ENCODE peak calls at places on chromosomes 11 and 22, in four cellular contexts. One of them, this sample, is unnamed. For H3K9me3, the result is how much of the 10 kb centered on the place peaks cover.

GRCh38 chr22:29855611-29856181 is 17.6 kb upstream of the ASCC2 start:
- DNase-seq in cardiac muscle cell: no peak
- DNase-seq in Karpas-422: no peak
- DNase-seq in right atrium auricular region: peak
- DNase-seq in this sample: no peak

GRCh38 chr11:3197878-3198528 is 20.6 kb downstream of the MRGPRG start:
- DNase-seq in cardiac muscle cell: no peak
- DNase-seq in Karpas-422: no peak
- DNase-seq in right atrium auricular region: no peak
- DNase-seq in this sample: no peak

GRCh38 chr11:3807856-3808845 is at the start of gene PGAP2:
- DNase-seq in cardiac muscle cell: peak
- DNase-seq in Karpas-422: peak
- DNase-seq in right atrium auricular region: peak
- DNase-seq in this sample: peak

GRCh38 chr11:118609380-118610219 is 2.2 kb downstream of the PHLDB1 start:
- DNase-seq in cardiac muscle cell: peak
- DNase-seq in Karpas-422: no peak
- DNase-seq in right atrium auricular region: peak
- DNase-seq in this sample: no peak

GRCh38 chr11:15145635-15146034 is 30.9 kb downstream of the INSC start:
- DNase-seq in cardiac muscle cell: no peak
- DNase-seq in Karpas-422: no peak
- DNase-seq in right atrium auricular region: no peak
- DNase-seq in this sample: peak

GRCh38 chr22:39917776-39918493 is 17.1 kb downstream of the GRAP2 start:
- DNase-seq in cardiac muscle cell: peak
- DNase-seq in Karpas-422: no peak
- DNase-seq in right atrium auricular region: no peak
- DNase-seq in this sample: no peak

GRCh38 chr22:25085930-25086901 is 113.4 kb upstream of the CRYBB3 start:
- DNase-seq in cardiac muscle cell: peak
- DNase-seq in Karpas-422: no peak
- DNase-seq in right atrium auricular region: peak
- DNase-seq in this sample: peak

GRCh38 chr11:2794947-2795346 is 90.6 kb downstream of the CDKN1C start:
- DNase-seq in cardiac muscle cell: no peak
- DNase-seq in Karpas-422: no peak
- DNase-seq in right atrium auricular region: no peak
- DNase-seq in this sample: no peak

GRCh38 chr11:46521947-46522681 is 71.7 kb downstream of the AMBRA1 start:
- DNase-seq in cardiac muscle cell: peak
- DNase-seq in Karpas-422: peak
- DNase-seq in right atrium auricular region: no peak
- DNase-seq in this sample: no peak

GRCh38 chr11:28383471-28383870 is 275.3 kb downstream of the METTL15 start:
- DNase-seq in cardiac muscle cell: no peak
- DNase-seq in Karpas-422: no peak
- DNase-seq in right atrium auricular region: no peak
- DNase-seq in this sample: no peak

GRCh38 chr11:35267504-35267903 is 128.5 kb downstream of the CD44 start:
- DNase-seq in cardiac muscle cell: peak
- DNase-seq in Karpas-422: no peak
- DNase-seq in right atrium auricular region: no peak
- DNase-seq in this sample: no peak

GRCh38 chr11:116990061-116990473 is 108.2 kb downstream of the SIK3 start:
- DNase-seq in cardiac muscle cell: peak
- DNase-seq in Karpas-422: no peak
- DNase-seq in right atrium auricular region: no peak
- DNase-seq in this sample: peak

GRCh38 chr11:104970756-104971155 is 2.4 kb upstream of the CASP4 start:
- DNase-seq in cardiac muscle cell: no peak
- DNase-seq in Karpas-422: no peak
- DNase-seq in right atrium auricular region: no peak
- DNase-seq in this sample: no peak

GRCh38 chr11:76560219-76560618 is 110.3 kb downstream of the LRRC32 start:
- DNase-seq in cardiac muscle cell: no peak
- DNase-seq in Karpas-422: no peak
- DNase-seq in right atrium auricular region: no peak
- DNase-seq in this sample: no peak

GRCh38 chr11:126926376-126926791 is 74.2 kb downstream of the KIRREL3 start:
- DNase-seq in cardiac muscle cell: peak
- DNase-seq in Karpas-422: no peak
- DNase-seq in right atrium auricular region: no peak
- DNase-seq in this sample: no peak

GRCh38 chr11:118635237-118635591 is 27.8 kb downstream of the PHLDB1 start:
- DNase-seq in cardiac muscle cell: no peak
- DNase-seq in Karpas-422: no peak
- DNase-seq in right atrium auricular region: no peak
- DNase-seq in this sample: no peak

GRCh38 chr22:26697151-26697550 is 39.8 kb downstream of the MIAT start:
- DNase-seq in cardiac muscle cell: no peak
- DNase-seq in Karpas-422: peak
- DNase-seq in right atrium auricular region: no peak
- DNase-seq in this sample: no peak

GRCh38 chr11:83157755-83158473 is 983 bp downstream of the PCF11 start:
- DNase-seq in cardiac muscle cell: peak
- DNase-seq in Karpas-422: peak
- DNase-seq in right atrium auricular region: no peak
- DNase-seq in this sample: peak

GRCh38 chr11:30452114-30452513 is 129.2 kb downstream of the ARL14EP start:
- DNase-seq in cardiac muscle cell: no peak
- DNase-seq in Karpas-422: no peak
- DNase-seq in right atrium auricular region: no peak
- DNase-seq in this sample: no peak

GRCh38 chr22:37060801-37061610 is 9.5 kb downstream of the KCTD17 start:
- DNase-seq in cardiac muscle cell: no peak
- DNase-seq in Karpas-422: no peak
- DNase-seq in right atrium auricular region: no peak
- DNase-seq in this sample: no peak

DNA sequence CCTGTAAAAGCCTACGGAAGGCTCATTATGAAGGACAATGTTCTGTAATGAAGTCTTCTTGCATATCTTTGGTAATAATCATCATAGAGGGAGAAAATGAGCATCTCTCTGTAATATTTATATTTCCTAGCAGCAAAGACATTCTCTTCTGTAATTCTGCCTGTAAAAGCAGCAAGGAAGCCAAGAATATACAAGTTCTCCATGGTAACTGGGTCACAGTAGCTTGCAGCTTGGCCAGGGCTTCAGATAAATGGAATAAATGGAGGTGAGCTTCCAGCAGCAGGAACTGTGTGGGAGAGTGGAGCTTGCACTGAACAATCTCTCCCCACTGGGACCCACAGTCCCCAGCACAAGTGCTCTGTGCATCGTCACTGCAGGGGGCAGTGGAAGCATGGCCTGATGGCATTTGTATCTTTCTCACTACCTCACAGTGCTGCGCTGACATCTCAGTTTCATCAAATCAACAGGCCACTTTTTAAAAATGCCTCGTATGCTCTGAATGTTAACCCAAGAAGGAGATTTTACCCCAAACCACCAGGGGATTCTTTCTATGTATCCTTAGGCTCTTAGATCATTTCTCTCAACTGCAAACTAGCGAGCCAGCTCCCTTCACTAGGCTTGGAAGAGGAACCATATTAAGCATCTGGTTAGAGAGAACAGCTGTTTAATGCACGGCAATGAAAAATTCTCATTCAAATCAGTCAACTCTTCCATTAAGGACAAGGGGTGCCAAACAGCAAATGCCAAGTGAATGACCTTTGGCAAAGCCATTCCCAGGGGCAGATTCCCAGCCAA is 1059.7 kb downstream of the OPCML start:
- DNase-seq in cardiac muscle cell: peak
- DNase-seq in Karpas-422: no peak
- DNase-seq in right atrium auricular region: no peak
- DNase-seq in this sample: no peak
- H3K9me3 ChIP-seq in cardiac muscle cell: under half
- H3K9me3 ChIP-seq in Karpas-422: under half
- H3K9me3 ChIP-seq in right atrium auricular region: under half
- H3K9me3 ChIP-seq in this sample: under half

GRCh38 chr22:20204821-20205220 is 54.0 kb upstream of the CCDC188 start:
- DNase-seq in cardiac muscle cell: no peak
- DNase-seq in Karpas-422: no peak
- DNase-seq in right atrium auricular region: no peak
- DNase-seq in this sample: no peak

GRCh38 chr22:20201837-20202392 is 51.1 kb upstream of the CCDC188 start:
- DNase-seq in cardiac muscle cell: no peak
- DNase-seq in Karpas-422: no peak
- DNase-seq in right atrium auricular region: no peak
- DNase-seq in this sample: no peak

GRCh38 chr22:20204281-20204680 is 53.4 kb upstream of the CCDC188 start:
- DNase-seq in cardiac muscle cell: no peak
- DNase-seq in Karpas-422: no peak
- DNase-seq in right atrium auricular region: no peak
- DNase-seq in this sample: no peak

GRCh38 chr22:20205464-20205963 is 54.7 kb upstream of the CCDC188 start:
- DNase-seq in cardiac muscle cell: no peak
- DNase-seq in Karpas-422: no peak
- DNase-seq in right atrium auricular region: no peak
- DNase-seq in this sample: no peak

GRCh38 chr22:20203142-20204099 is 52.6 kb upstream of the CCDC188 start:
- DNase-seq in cardiac muscle cell: no peak
- DNase-seq in Karpas-422: no peak
- DNase-seq in right atrium auricular region: no peak
- DNase-seq in this sample: peak
- H3K27ac ChIP-seq in cardiac muscle cell: peak
- H3K27ac ChIP-seq in Karpas-422: no peak
- H3K27ac ChIP-seq in right atrium auricular region: peak
- H3K27ac ChIP-seq in this sample: peak

GRCh38 chr22:48885919-48886305 is 941.8 kb downstream of the BRD1 start:
- DNase-seq in cardiac muscle cell: no peak
- DNase-seq in Karpas-422: no peak
- DNase-seq in right atrium auricular region: no peak
- DNase-seq in this sample: no peak
- H3K9me3 ChIP-seq in cardiac muscle cell: under half
- H3K9me3 ChIP-seq in Karpas-422: under half
- H3K9me3 ChIP-seq in right atrium auricular region: under half
- H3K9me3 ChIP-seq in this sample: under half

DNA sequence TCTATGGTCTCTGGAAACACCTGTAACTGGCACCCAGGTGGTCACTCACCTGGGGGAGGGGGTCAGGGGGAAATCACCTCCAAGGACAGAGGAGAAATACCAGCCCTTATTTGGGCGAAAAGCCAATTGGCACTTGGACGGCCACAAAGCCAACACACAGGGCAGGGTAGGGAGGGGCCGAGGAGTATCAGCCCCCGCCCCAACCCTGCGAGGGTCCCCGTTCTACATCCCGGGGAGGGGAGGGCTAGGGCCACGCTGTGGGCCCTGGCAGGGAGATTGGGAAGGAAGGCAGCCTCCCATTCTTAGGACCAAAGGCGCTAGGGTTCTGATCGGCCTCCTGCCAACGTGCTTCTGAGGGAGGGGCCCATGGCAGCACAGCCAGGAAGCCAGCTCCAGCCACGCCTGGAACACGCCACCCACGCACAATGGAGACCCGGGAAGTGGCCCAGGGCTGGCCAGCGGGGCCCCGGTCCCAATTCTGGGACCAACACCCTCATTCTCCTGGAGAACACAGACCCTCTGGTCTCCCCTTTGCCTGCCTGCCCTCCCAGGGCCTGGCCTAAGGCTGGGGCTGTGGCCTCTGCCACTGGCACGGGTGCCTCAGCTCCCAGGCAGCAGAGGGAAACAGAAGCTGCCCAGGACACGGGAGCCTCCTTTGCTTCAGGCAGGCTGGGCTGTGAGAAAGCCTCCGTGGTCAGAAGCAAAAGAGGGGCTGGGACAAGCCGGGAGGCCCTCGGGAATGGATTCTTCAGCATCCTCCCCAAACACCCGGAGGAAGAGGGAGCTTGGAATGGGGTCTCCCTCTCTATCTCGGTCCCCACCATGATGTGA is 7.4 kb downstream of the CBX6 start:
- DNase-seq in cardiac muscle cell: peak
- DNase-seq in Karpas-422: no peak
- DNase-seq in right atrium auricular region: no peak
- DNase-seq in this sample: no peak
- H3K27ac ChIP-seq in cardiac muscle cell: peak
- H3K27ac ChIP-seq in Karpas-422: no peak
- H3K27ac ChIP-seq in right atrium auricular region: peak
- H3K27ac ChIP-seq in this sample: peak

GRCh38 chr22:47206185-47206584 is 443.7 kb downstream of the TBC1D22A start:
- DNase-seq in cardiac muscle cell: no peak
- DNase-seq in Karpas-422: no peak
- DNase-seq in right atrium auricular region: no peak
- DNase-seq in this sample: peak
- H3K9me3 ChIP-seq in cardiac muscle cell: under half
- H3K9me3 ChIP-seq in Karpas-422: under half
- H3K9me3 ChIP-seq in right atrium auricular region: under half
- H3K9me3 ChIP-seq in this sample: under half